ENCODE peak calls at places on chromosomes 12 and 14, in ten cellular contexts. One of them, this sample, is unnamed.

GRCh38 chr14:24639905-24640304 is 5.9 kb upstream of the GZMB start:
- DNase-seq in choroid plexus epithelial cell: no peak
- DNase-seq in CD8-positive, alpha-beta T cell: no peak
- DNase-seq in stomach: no peak
- DNase-seq in HFFc6: no peak
- DNase-seq in coronary artery: no peak
- DNase-seq in WTC11: no peak
- DNase-seq in tibial nerve: no peak
- DNase-seq in bronchial epithelial cell: no peak
- DNase-seq in IMR-90: no peak
- DNase-seq in this sample: no peak

GRCh38 chr12:30967026-30967425 is 40.5 kb downstream of the TSPAN11 start:
- DNase-seq in tibial nerve: no peak
- DNase-seq in CD8-positive, alpha-beta T cell: no peak
- DNase-seq in coronary artery: no peak
- DNase-seq in IMR-90: no peak
- DNase-seq in bronchial epithelial cell: no peak
- DNase-seq in HFFc6: no peak
- DNase-seq in choroid plexus epithelial cell: no peak
- DNase-seq in stomach: no peak
- DNase-seq in WTC11: no peak
- DNase-seq in this sample: no peak

GRCh38 chr12:120231316-120232011 is 30.6 kb upstream of the RPLP0 start:
- DNase-seq in CD8-positive, alpha-beta T cell: no peak
- DNase-seq in choroid plexus epithelial cell: peak
- DNase-seq in bronchial epithelial cell: peak
- DNase-seq in coronary artery: peak
- DNase-seq in WTC11: peak
- DNase-seq in IMR-90: peak
- DNase-seq in HFFc6: peak
- DNase-seq in stomach: peak
- DNase-seq in tibial nerve: no peak
- DNase-seq in this sample: peak

GRCh38 chr14:89419973-89420482 is 3.0 kb upstream of the FOXN3 start:
- DNase-seq in choroid plexus epithelial cell: no peak
- DNase-seq in stomach: no peak
- DNase-seq in coronary artery: no peak
- DNase-seq in HFFc6: no peak
- DNase-seq in WTC11: no peak
- DNase-seq in bronchial epithelial cell: no peak
- DNase-seq in tibial nerve: no peak
- DNase-seq in IMR-90: no peak
- DNase-seq in CD8-positive, alpha-beta T cell: no peak
- DNase-seq in this sample: no peak

GRCh38 chr14:51828017-51828797 is 32.2 kb upstream of the GNG2 start:
- DNase-seq in coronary artery: no peak
- DNase-seq in HFFc6: peak
- DNase-seq in choroid plexus epithelial cell: peak
- DNase-seq in WTC11: no peak
- DNase-seq in bronchial epithelial cell: peak
- DNase-seq in CD8-positive, alpha-beta T cell: peak
- DNase-seq in stomach: peak
- DNase-seq in tibial nerve: no peak
- DNase-seq in IMR-90: peak
- DNase-seq in this sample: no peak

GRCh38 chr12:26810330-26810729 is 22.7 kb downstream of the ITPR2 start:
- DNase-seq in tibial nerve: peak
- DNase-seq in bronchial epithelial cell: peak
- DNase-seq in IMR-90: peak
- DNase-seq in choroid plexus epithelial cell: peak
- DNase-seq in coronary artery: peak
- DNase-seq in CD8-positive, alpha-beta T cell: no peak
- DNase-seq in HFFc6: peak
- DNase-seq in stomach: peak
- DNase-seq in WTC11: peak
- DNase-seq in this sample: no peak

GRCh38 chr12:30002677-30003076 is 218.9 kb upstream of the TMTC1 start:
- DNase-seq in HFFc6: no peak
- DNase-seq in IMR-90: no peak
- DNase-seq in CD8-positive, alpha-beta T cell: no peak
- DNase-seq in stomach: no peak
- DNase-seq in bronchial epithelial cell: no peak
- DNase-seq in choroid plexus epithelial cell: no peak
- DNase-seq in tibial nerve: no peak
- DNase-seq in coronary artery: no peak
- DNase-seq in WTC11: no peak
- DNase-seq in this sample: no peak

GRCh38 chr12:19892186-19892585 is 452.9 kb downstream of the AEBP2 start:
- DNase-seq in bronchial epithelial cell: no peak
- DNase-seq in IMR-90: peak
- DNase-seq in coronary artery: no peak
- DNase-seq in HFFc6: no peak
- DNase-seq in tibial nerve: no peak
- DNase-seq in choroid plexus epithelial cell: no peak
- DNase-seq in stomach: no peak
- DNase-seq in WTC11: no peak
- DNase-seq in CD8-positive, alpha-beta T cell: no peak
- DNase-seq in this sample: no peak

GRCh38 chr14:36835145-36835544 is 173.5 kb downstream of the PAX9 start:
- DNase-seq in bronchial epithelial cell: no peak
- DNase-seq in IMR-90: no peak
- DNase-seq in tibial nerve: no peak
- DNase-seq in coronary artery: no peak
- DNase-seq in CD8-positive, alpha-beta T cell: no peak
- DNase-seq in WTC11: no peak
- DNase-seq in HFFc6: no peak
- DNase-seq in stomach: no peak
- DNase-seq in choroid plexus epithelial cell: no peak
- DNase-seq in this sample: no peak

GRCh38 chr14:70096866-70097265 is 91.9 kb downstream of the SLC8A3 start:
- DNase-seq in HFFc6: no peak
- DNase-seq in bronchial epithelial cell: peak
- DNase-seq in stomach: no peak
- DNase-seq in tibial nerve: no peak
- DNase-seq in choroid plexus epithelial cell: peak
- DNase-seq in CD8-positive, alpha-beta T cell: no peak
- DNase-seq in coronary artery: no peak
- DNase-seq in WTC11: peak
- DNase-seq in IMR-90: peak
- DNase-seq in this sample: no peak
- TF ChIP-seq CTCF in HFFc6: peak
- TF ChIP-seq CTCF in bronchial epithelial cell: peak
- TF ChIP-seq CTCF in stomach: no peak
- TF ChIP-seq CTCF in tibial nerve: no peak
- TF ChIP-seq CTCF in choroid plexus epithelial cell: peak
- TF ChIP-seq CTCF in CD8-positive, alpha-beta T cell: no peak
- TF ChIP-seq CTCF in coronary artery: no peak
- TF ChIP-seq CTCF in WTC11: no peak
- TF ChIP-seq CTCF in IMR-90: peak
- TF ChIP-seq CTCF in this sample: no peak

GRCh38 chr14:99188721-99189120 is 83.3 kb downstream of the BCL11B start:
- DNase-seq in coronary artery: no peak
- DNase-seq in choroid plexus epithelial cell: no peak
- DNase-seq in stomach: no peak
- DNase-seq in tibial nerve: no peak
- DNase-seq in CD8-positive, alpha-beta T cell: no peak
- DNase-seq in IMR-90: no peak
- DNase-seq in WTC11: peak
- DNase-seq in HFFc6: no peak
- DNase-seq in bronchial epithelial cell: no peak
- DNase-seq in this sample: no peak
- TF ChIP-seq CTCF in coronary artery: no peak
- TF ChIP-seq CTCF in choroid plexus epithelial cell: no peak
- TF ChIP-seq CTCF in stomach: no peak
- TF ChIP-seq CTCF in tibial nerve: no peak
- TF ChIP-seq CTCF in CD8-positive, alpha-beta T cell: peak
- TF ChIP-seq CTCF in IMR-90: no peak
- TF ChIP-seq CTCF in WTC11: peak
- TF ChIP-seq CTCF in HFFc6: peak
- TF ChIP-seq CTCF in bronchial epithelial cell: no peak
- TF ChIP-seq CTCF in this sample: no peak

DNA sequence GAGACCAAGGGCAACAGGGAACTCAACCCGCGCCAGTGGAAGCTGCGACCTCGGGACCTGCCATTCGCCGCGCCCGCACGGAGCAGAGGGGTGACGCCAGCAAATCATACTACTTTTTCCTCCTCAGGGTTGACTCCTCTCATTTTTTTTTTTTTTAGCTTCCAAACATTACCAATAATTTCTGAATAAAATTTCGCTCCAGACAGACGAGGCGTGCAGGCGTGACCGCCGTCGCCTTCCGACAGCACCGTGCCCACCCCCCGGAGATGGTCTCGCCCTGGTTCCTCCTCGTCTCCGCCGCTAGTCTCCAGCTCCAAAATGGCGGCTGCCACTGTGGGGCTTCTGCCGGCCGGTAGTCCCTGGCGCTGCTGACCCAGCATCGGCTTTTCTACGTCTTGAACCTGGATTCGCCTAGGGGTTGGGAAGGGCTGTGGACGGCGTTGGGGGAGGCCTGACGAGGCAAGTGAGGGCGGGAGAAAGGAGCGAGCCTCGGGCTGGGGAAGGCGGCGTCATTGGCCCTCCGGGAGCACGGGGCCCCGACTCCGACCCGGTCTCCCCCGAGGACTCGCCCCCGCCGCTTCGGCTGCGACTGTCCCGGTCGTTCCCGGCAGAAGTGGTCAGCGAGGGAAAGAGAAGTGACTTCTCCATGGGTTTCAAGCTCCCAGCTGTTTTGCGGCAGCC is at the start of the genes CPSF2 and NDUFB1:
- DNase-seq in choroid plexus epithelial cell: peak
- DNase-seq in HFFc6: peak
- DNase-seq in IMR-90: peak
- DNase-seq in WTC11: peak
- DNase-seq in CD8-positive, alpha-beta T cell: peak
- DNase-seq in stomach: peak
- DNase-seq in bronchial epithelial cell: peak
- DNase-seq in coronary artery: peak
- DNase-seq in tibial nerve: peak
- DNase-seq in this sample: peak
- TF ChIP-seq CTCF in choroid plexus epithelial cell: no peak
- TF ChIP-seq CTCF in HFFc6: no peak
- TF ChIP-seq CTCF in IMR-90: no peak
- TF ChIP-seq CTCF in WTC11: no peak
- TF ChIP-seq CTCF in CD8-positive, alpha-beta T cell: no peak
- TF ChIP-seq CTCF in stomach: no peak
- TF ChIP-seq CTCF in bronchial epithelial cell: no peak
- TF ChIP-seq CTCF in coronary artery: no peak
- TF ChIP-seq CTCF in tibial nerve: no peak
- TF ChIP-seq CTCF in this sample: no peak

DNA sequence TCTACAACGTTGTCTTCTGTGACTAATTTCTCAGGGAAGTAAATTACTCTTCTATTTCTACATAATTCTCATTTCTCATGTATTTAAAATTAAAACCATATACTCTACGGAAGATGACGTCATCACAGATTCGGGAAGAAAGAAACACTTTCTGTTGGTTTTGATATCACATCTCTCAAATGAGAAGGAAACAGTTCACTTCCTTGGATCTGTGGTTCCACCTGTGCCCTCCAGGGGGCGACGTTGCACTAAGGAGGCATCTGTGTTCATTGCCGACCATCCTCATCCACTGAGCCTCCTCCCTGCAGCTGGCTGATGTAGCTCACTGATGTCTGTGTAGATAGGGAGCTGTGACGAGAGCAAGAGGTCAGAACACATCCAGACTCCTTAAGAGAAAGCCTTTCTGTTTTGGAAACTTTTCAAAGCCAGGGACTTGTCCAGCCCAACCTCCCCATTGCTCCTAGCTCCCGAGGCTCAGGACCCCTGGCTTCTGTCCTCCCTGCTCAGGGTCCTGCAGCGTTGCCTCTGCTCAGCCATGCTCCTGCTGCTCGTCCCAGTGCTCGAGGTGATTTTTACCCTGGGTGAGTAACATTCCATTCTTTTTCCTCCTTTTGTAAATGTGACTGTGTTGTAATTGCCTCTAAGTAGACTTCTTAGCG is 172.7 kb upstream of the OR4E1 start:
- DNase-seq in CD8-positive, alpha-beta T cell: peak
- DNase-seq in tibial nerve: no peak
- DNase-seq in WTC11: peak
- DNase-seq in coronary artery: no peak
- DNase-seq in stomach: peak
- DNase-seq in IMR-90: peak
- DNase-seq in bronchial epithelial cell: no peak
- DNase-seq in HFFc6: no peak
- DNase-seq in choroid plexus epithelial cell: peak
- DNase-seq in this sample: no peak
- TF ChIP-seq CTCF in CD8-positive, alpha-beta T cell: peak
- TF ChIP-seq CTCF in tibial nerve: peak
- TF ChIP-seq CTCF in WTC11: peak
- TF ChIP-seq CTCF in coronary artery: no peak
- TF ChIP-seq CTCF in stomach: no peak
- TF ChIP-seq CTCF in IMR-90: peak
- TF ChIP-seq CTCF in bronchial epithelial cell: peak
- TF ChIP-seq CTCF in HFFc6: peak
- TF ChIP-seq CTCF in choroid plexus epithelial cell: peak
- TF ChIP-seq CTCF in this sample: peak

This sample was measured in AG09319.